ENCODE peak calls at places on chromosomes 6 and 20, in four cellular contexts. O, B, G and X are unnamed samples.
A peak's percentile ranks its signal among the peaks of the same experiment; 100 is the strongest.

GRCh38 chr6:137283940-137284910 is 65.0 kb upstream of the IFNGR1 start:
- DNase-seq in O (no peak), B (no peak), G (no peak), X (no peak)

GRCh38 chr6:102746941-102747340 is 1353.4 kb downstream of the GRIK2 start:
- DNase-seq in O (no peak), B (no peak), G (no peak), X (no peak)

GRCh38 chr6:147530132-147531060 is 21.9 kb downstream of the SAMD5 start:
- DNase-seq in O (no peak), B (peak; percentile 9), G (no peak), X (no peak)

GRCh38 chr20:18507218-18508191 is at the start of gene SEC23B:
- DNase-seq in O (peak; percentile 81), B (peak; percentile 99), G (peak; percentile 99), X (peak; percentile 97)

GRCh38 chr6:138107752-138108592 is 753 bp upstream of the PERP start:
- DNase-seq in O (no peak), B (peak; percentile 24), G (no peak), X (peak; percentile 54)

GRCh38 chr20:8389381-8390368 is 257.6 kb downstream of the PLCB1 start:
- DNase-seq in O (no peak), B (peak; percentile 51), G (no peak), X (peak; percentile 7)

GRCh38 chr6:169809386-169809785 is 58.0 kb downstream of the ERMARD start:
- DNase-seq in O (no peak), B (no peak), G (peak; percentile 49), X (no peak)

GRCh38 chr6:68139130-68139529 is 496.0 kb upstream of the ADGRB3 start:
- DNase-seq in O (no peak), B (no peak), G (no peak), X (no peak)

GRCh38 chr20:51385941-51386530 is 156.5 kb downstream of the NFATC2 start:
- DNase-seq in O (no peak), B (peak; percentile 62), G (no peak), X (peak; percentile 17)

GRCh38 chr6:137811121-137811911 is 55.7 kb upstream of the TNFAIP3 start:
- DNase-seq in O (no peak), B (peak; percentile 76), G (peak; percentile 84), X (peak; percentile 49)

GRCh38 chr6:39251406-39251805 is 22.1 kb upstream of the KCNK5 start:
- DNase-seq in O (no peak), B (no peak), G (no peak), X (no peak)

GRCh38 chr6:72245565-72245964 is 359.2 kb downstream of the RIMS1 start:
- DNase-seq in O (no peak), B (no peak), G (no peak), X (no peak)

GRCh38 chr20:53556267-53556897 is 37.3 kb downstream of the ZNF217 start:
- DNase-seq in O (no peak), B (no peak), G (no peak), X (no peak)

GRCh38 chr6:32980488-32981038 is 12.2 kb downstream of the BRD2 start:
- DNase-seq in O (no peak), B (no peak), G (no peak), X (no peak)

GRCh38 chr6:32977272-32977952 is 9.0 kb downstream of the BRD2 start:
- DNase-seq in O (no peak), B (no peak), G (no peak), X (no peak)

GRCh38 chr6:32977953-32978324 is 9.5 kb downstream of the BRD2 start:
- DNase-seq in O (no peak), B (no peak), G (no peak), X (no peak)

GRCh38 chr6:32982084-32982701 is 13.8 kb downstream of the BRD2 start:
- DNase-seq in O (no peak), B (no peak), G (no peak), X (no peak)

DNA sequence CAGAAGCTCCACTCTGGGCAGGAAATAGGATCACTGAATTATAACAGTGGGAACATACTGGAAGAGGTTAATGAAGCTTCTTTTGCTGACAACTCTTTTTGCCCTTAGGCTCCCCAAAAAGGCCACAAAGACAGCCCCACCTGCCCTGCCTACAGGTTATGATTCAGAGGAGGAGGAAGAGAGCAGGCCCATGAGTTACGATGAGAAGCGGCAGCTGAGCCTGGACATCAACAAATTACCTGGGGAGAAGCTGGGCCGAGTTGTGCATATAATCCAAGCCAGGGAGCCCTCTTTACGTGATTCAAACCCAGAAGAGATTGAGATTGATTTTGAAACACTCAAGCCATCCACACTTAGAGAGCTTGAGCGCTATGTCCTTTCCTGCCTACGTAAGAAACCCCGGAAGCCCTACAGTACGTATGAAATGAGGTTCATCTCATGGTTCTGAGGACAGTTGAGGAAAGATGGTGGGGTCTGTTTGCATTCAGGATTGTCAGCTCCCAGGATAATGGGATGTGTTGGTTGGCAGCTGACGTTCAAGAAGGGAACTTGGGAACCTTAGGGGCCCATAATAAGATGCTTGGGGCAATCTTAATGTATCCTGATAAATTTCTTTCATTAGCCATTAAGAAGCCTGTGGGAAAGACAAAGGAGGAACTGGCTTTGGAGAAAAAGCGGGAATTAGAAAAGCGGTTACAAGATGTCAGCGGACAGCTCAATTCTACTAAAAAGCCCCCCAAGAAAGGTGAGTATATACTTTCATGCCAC is 11.5 kb downstream of the BRD2 start:
- DNase-seq in O (no peak), B (no peak), G (no peak), X (no peak)
- TF ChIP-seq POLR2A in O (no peak), B (no peak), G (no peak), X (no peak)

GRCh38 chr20:35277127-35277526 is 795 bp downstream of the MMP24OS start:
- DNase-seq in O (no peak), B (no peak), G (no peak), X (no peak)

GRCh38 chr20:35279040-35279439 is 1.1 kb upstream of the MMP24OS start:
- DNase-seq in O (no peak), B (no peak), G (no peak), X (no peak)

GRCh38 chr20:35276408-35276807 is 1.5 kb downstream of the MMP24OS start:
- DNase-seq in O (no peak), B (no peak), G (no peak), X (no peak)

GRCh38 chr20:35279533-35280174 is 1.7 kb upstream of the MMP24OS start:
- DNase-seq in O (no peak), B (no peak), G (no peak), X (no peak)

DNA sequence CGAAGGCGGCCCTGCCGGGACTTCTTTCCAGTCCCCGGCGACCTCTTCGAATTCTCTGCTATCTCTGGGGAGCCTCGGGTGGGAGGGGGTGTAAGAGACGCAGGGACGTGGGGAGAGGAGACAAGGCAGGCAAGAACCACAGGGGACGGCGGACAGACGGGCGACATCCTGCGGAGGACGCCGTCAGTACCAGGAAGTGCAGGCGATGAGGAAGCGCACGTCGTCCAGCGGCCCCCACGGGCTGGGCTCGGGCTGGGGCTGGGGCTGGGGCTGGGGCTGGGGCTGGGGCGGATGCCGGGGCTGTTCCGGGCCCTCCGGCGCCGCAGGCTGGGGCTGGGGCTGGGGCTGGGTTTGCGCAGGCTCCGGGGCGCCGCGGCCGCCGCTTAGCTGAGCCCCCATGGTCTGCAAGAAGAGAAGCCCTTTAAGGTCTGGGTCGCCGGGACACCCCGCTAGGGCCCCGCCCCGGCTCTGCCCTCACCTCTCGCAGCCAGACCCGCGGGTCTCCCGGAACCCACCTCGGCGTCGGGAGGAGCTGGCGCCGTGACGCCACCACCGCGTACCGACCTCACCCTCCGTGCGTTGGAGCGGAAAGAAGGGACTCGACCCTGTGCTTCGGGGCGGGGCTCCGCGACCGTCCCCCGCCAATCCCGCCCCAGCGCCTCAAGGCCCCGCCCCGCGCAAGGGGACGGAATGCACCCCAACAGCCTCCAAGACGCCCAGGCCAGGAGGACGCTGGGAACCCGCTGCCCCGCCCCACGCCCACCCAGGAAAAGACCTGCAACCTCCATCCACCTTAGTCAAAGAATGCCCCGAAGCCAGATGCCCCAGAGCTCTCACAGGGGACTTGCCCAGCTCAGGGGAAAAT is at the start of gene MMP24OS:
- DNase-seq in O (peak; percentile 25), B (peak; percentile 89), G (peak; percentile 95), X (peak; percentile 93)
- TF ChIP-seq CTCF in O (no peak), B (no peak), G (no peak), X (peak; percentile 48)

DNA sequence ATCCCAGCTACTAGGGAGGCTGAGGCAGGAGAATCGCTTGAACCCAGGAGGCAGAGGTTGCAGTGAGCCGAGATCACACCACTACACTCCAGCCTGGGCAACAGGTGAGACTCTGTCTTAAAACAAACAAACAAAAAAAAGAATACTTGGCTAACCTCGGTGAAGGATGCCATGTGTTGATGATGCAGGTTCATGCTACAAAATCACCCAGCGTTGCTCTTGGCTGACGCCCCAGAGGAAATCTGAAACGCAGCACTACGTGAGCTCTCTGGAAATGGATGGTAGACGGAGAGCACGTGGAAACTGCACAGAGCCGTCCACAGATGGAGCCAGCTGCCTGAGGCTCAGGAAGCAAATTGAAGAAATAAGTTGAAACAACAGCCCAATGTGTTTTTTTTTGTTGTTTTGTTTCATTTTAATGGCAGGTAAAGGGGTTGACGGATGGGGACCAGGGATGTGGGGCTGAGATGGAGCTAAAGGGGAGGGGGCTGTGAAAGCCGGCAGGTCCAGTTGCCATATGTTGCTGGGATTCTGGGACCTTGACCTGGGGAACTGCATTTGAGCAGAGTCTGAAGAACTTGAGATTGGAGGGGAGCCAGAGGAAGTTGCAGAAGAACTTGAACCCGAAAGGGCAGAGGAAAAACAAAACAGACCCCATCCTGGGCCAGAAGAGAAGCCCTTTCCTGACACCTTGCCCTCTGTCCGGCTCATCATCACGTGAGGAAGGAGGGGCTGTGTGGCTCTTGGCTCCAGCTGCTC is 12.8 kb upstream of the MANBAL start:
- DNase-seq in O (no peak), B (peak; percentile 51), G (no peak), X (peak; percentile 67)
- TF ChIP-seq POLR2A in O (no peak), B (no peak), G (no peak), X (no peak)

GRCh38 chr20:34628026-34628425 is 48.9 kb downstream of the PIGU start:
- DNase-seq in O (no peak), B (peak; percentile 60), G (no peak), X (no peak)
- TF ChIP-seq CTCF in O (no peak), B (no peak), G (no peak), X (no peak)

GRCh38 chr20:37527638-37528441 is at the start of gene BLCAP:
- DNase-seq in O (peak; percentile 67), B (peak; percentile 90), G (peak; percentile 98), X (peak; percentile 87)
- TF ChIP-seq POLR2A in O (peak; percentile 90), B (peak; percentile 81), G (peak; percentile 33), X (peak; percentile 81)